ENCODE peak calls at places on chromosomes 12 and 14, in nine cellular contexts. S is IMR-90, I is retinal pigment epithelial cell, M is AG10803, N is body of pancreas, P is Caco-2, Z is WERI-Rb-1, X is PC-9, G is fibroblast of pulmonary artery. L is an unnamed sample.

GRCh38 chr12:118282767-118283166 is 89.9 kb downstream of the TAOK3 start:
- DNase-seq in Z (no peak), G (no peak), I (no peak), S (no peak), P (no peak), N (no peak), M (no peak), X (no peak), L (no peak)

GRCh38 chr12:12011880-12012260 is 58.9 kb upstream of the BCL2L14 start:
- DNase-seq in X (no peak), I (no peak), N (no peak), G (no peak), M (no peak), P (no peak), Z (no peak), S (no peak), L (no peak)

GRCh38 chr12:70277973-70278372 is 34.7 kb downstream of the CNOT2 start:
- DNase-seq in S (no peak), X (no peak), Z (no peak), N (no peak), I (no peak), P (no peak), G (no peak), M (no peak), L (no peak)

GRCh38 chr14:54364555-54365415 is 32.0 kb upstream of the CDKN3 start:
- DNase-seq in S (peak; percentile 37), Z (no peak), I (peak; percentile 97), N (peak; percentile 31), G (peak; percentile 81), P (no peak), M (peak; percentile 89), X (peak; percentile 53), L (no peak)

GRCh38 chr12:60872219-60872618 is 1276.4 kb downstream of the SLC16A7 start:
- DNase-seq in N (no peak), Z (no peak), I (no peak), X (no peak), S (no peak), P (no peak), M (no peak), G (no peak), L (no peak)

GRCh38 chr12:54197037-54197909 is 8.5 kb upstream of the SMUG1 start:
- DNase-seq in Z (no peak), X (no peak), G (no peak), M (peak; percentile 56), N (no peak), P (no peak), S (peak; percentile 22), I (no peak), L (no peak)

GRCh38 chr14:22556021-22556989 is 32.7 kb downstream of the DAD1 start:
- DNase-seq in G (peak; percentile 80), S (peak; percentile 89), P (no peak), N (peak; percentile 25), Z (no peak), X (peak; percentile 88), M (peak; percentile 62), I (no peak), L (no peak)

GRCh38 chr12:115990241-115990640 is 287.3 kb downstream of the MED13L start:
- DNase-seq in N (no peak), S (no peak), M (no peak), G (no peak), X (no peak), P (no peak), Z (no peak), I (no peak), L (no peak)

GRCh38 chr14:69344171-69344570 is 53.9 kb downstream of the ERH start:
- DNase-seq in N (no peak), P (no peak), Z (no peak), G (no peak), I (no peak), M (peak; percentile 10), S (no peak), X (no peak), L (no peak)

DNA sequence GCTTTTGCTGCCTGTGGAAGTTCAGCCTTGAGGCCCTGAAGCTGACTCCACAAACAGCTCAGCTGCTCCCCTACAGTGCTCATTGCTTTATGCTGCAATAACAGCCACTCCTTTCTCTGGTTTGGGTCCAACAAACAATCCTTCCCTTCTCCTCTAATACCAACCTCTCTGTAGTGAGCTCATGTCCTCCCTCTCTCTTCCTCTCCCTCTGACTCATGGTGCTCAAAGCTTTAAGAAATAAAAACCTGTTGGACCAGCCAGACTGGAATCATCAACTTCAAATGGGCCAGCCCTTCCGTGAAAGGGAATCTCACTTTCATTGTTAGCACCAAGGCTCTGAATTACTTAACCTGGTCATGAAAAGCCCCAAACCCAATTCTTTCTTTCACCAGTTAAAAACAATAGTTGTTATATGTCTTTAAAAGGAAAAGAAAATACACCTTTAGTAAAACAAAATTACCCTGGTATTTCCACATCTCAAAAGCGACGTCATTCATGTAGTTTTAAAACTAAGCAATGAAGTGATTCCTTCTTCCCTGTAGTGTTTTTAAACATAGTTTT is 126.4 kb downstream of the DUSP6 start:
- DNase-seq in Z (no peak), G (peak; percentile 96), M (peak; percentile 93), S (peak; percentile 93), N (peak; percentile 61), I (no peak), X (peak; percentile 98), P (peak; percentile 70), L (peak; percentile 91)
- H3K4me3 ChIP-seq in Z (no peak overlapping the region), G (peak overlapping the region; percentile 12), M (no peak overlapping the region), S (peak overlapping the region; percentile 25), N (no peak overlapping the region), I (no peak overlapping the region), X (peak overlapping the region; percentile 30), P (no peak overlapping the region), L (no peak overlapping the region)

GRCh38 chr14:55434805-55435174 is 5.6 kb downstream of the TBPL2 start:
- DNase-seq in Z (no peak), I (no peak), G (no peak), M (no peak), N (no peak), P (no peak), X (peak; percentile 47), S (no peak), L (no peak)

GRCh38 chr14:55436530-55436929 is 3.9 kb downstream of the TBPL2 start:
- DNase-seq in Z (no peak), X (no peak), P (no peak), G (no peak), I (no peak), S (no peak), N (no peak), M (no peak), L (no peak)

GRCh38 chr14:55440385-55440784 is at the start of gene TBPL2:
- DNase-seq in G (no peak), S (no peak), M (no peak), P (no peak), X (no peak), Z (no peak), I (no peak), N (no peak), L (no peak)

GRCh38 chr14:55441286-55441685 is 870 bp upstream of the TBPL2 start:
- DNase-seq in X (no peak), M (no peak), S (no peak), G (no peak), Z (no peak), N (no peak), P (no peak), I (no peak), L (no peak)

DNA sequence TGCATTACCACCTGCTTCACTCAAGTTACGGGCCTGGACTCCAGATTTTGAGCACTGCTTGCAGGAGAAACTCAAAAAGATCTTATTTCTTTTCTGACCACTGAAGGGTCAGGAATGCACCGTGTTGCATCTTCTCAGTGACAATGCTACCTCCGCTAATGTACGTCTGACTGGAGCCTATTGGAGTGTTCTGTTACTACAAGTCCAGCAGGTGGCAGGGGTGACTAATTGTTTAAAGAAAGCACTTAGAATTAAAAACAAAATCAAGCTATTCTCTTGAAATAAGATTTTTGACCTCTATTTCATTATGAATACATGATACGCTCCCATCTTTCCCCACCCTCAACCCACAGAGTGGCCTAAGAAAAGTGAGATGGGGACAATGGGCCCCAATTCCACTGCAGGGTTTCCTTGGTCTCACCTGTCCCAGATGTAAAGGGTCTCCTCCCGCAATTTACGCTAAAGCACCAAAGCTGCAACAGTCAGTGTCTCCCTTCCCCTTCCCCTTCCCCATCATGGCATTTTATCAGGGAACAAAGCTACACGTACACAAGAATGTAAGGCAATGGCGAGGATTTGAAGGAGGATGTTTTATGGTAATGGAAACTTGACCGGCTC is 2.2 kb downstream of the TBPL2 start:
- DNase-seq in M (peak; percentile 66), P (peak; percentile 49), N (peak; percentile 40), I (no peak), G (peak; percentile 84), S (peak; percentile 73), X (peak; percentile 66), Z (peak; percentile 33), L (peak; percentile 35)
- TF ChIP-seq CTCF in M (peak; percentile 63), P (peak; percentile 70), N (peak; percentile 61), I (peak; percentile 71), G (peak; percentile 63), S (peak; percentile 64), X (peak; percentile 76), Z (peak; percentile 42), L (peak; percentile 79)

DNA sequence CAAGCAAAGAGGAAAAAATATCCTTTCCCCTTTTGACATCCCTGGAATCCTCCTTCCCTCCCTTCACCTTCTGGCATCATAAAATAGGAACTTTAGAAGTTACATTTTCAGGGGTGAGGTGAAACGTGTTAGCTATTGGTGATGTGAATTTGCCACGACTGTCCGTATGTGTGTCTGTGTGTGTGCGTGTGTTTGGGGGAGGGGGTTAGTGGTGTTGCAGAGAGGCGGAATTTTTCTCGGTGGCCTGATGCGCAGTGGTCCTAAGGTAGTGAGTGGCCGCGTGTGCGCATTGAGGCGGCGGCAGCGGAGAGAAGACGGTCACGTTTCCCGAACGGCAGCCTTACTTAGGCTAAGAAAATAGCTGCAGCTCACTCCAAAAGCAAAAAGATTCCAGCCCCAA is 4.5 kb downstream of the FLRT2 start:
- DNase-seq in G (peak; percentile 33), S (peak; percentile 24), P (no peak), I (no peak), N (no peak), X (no peak), Z (peak; percentile 6), M (no peak), L (no peak)
- H3K4me3 ChIP-seq in G (peak overlapping the region; percentile 83), S (peak overlapping the region; percentile 67), P (no peak overlapping the region), I (peak overlapping the region; percentile 99), N (peak overlapping the region; percentile 55), X (no peak overlapping the region), Z (peak overlapping the region; percentile 84), M (peak overlapping the region; percentile 94), L (no peak overlapping the region)

GRCh38 chr14:49549446-49549845 is 36.7 kb downstream of the RPS29 start:
- DNase-seq in S (no peak), X (no peak), G (no peak), Z (no peak), I (no peak), P (no peak), N (no peak), M (no peak), L (no peak)

GRCh38 chr14:49546766-49547165 is 39.4 kb downstream of the RPS29 start:
- DNase-seq in P (no peak), S (no peak), Z (no peak), X (no peak), N (no peak), M (no peak), I (no peak), G (no peak), L (no peak)

GRCh38 chr14:49545716-49546115 is 40.5 kb downstream of the RPS29 start:
- DNase-seq in Z (no peak), I (no peak), P (no peak), N (no peak), S (no peak), M (no peak), X (no peak), G (no peak), L (no peak)

GRCh38 chr14:49541049-49541448 is 45.1 kb downstream of the RPS29 start:
- DNase-seq in I (no peak), X (no peak), Z (no peak), M (no peak), N (no peak), S (no peak), G (no peak), P (no peak), L (no peak)

GRCh38 chr14:49545071-49545470 is 41.1 kb downstream of the RPS29 start:
- DNase-seq in Z (no peak), P (no peak), M (no peak), I (no peak), S (no peak), G (no peak), N (no peak), X (peak; percentile 68), L (no peak)
- TF ChIP-seq CTCF in Z (no peak), P (no peak), M (no peak), I (no peak), S (no peak), G (no peak), N (no peak), X (no peak), L (no peak)

L was measured in LNCaP clone FGC.